ENCODE peak calls at places on chromosomes 3 and 15, in eight cellular contexts. R is PC-3, U is HCT116, S is GM23338, M is MM.1S, I is neural progenitor cell, F is hepatocyte, Z is SK-N-SH. H is an unnamed sample.

GRCh38 chr15:83753872-83754493 is 100.1 kb downstream of the ADAMTSL3 start:
- DNase-seq in R (peak), F (no peak), S (no peak), I (no peak), U (no peak), M (no peak), Z (no peak), H (no peak)

GRCh38 chr15:97904196-97904572 is 56.3 kb upstream of the ARRDC4 start:
- DNase-seq in I (peak), Z (peak), F (peak), R (peak), U (peak), M (peak), S (peak), H (peak)

GRCh38 chr15:58748040-58748786 is 1.3 kb downstream of the ADAM10 start:
- DNase-seq in R (no peak), F (peak), M (peak), U (no peak), Z (no peak), I (no peak), S (no peak), H (peak)

GRCh38 chr15:66757030-66757429 is 55.0 kb downstream of the SMAD6 start:
- DNase-seq in U (no peak), Z (no peak), F (no peak), I (no peak), S (no peak), R (no peak), M (no peak), H (no peak)

GRCh38 chr3:141521781-141522180 is 35.0 kb downstream of the RASA2 start:
- DNase-seq in R (no peak), Z (no peak), M (no peak), S (no peak), F (no peak), U (no peak), I (no peak), H (no peak)

GRCh38 chr3:16849795-16850194 is 35.0 kb upstream of the PLCL2 start:
- DNase-seq in S (no peak), M (no peak), U (no peak), Z (no peak), R (no peak), F (no peak), I (no peak), H (no peak)

GRCh38 chr15:39583586-39584265 is 2.8 kb downstream of the THBS1 start:
- DNase-seq in F (peak), I (peak), U (no peak), Z (peak), R (peak), M (peak), S (peak), H (no peak)

GRCh38 chr3:172051310-172051956 is 12.1 kb downstream of the FNDC3B start:
- DNase-seq in S (no peak), F (no peak), M (no peak), U (no peak), R (no peak), Z (no peak), I (no peak), H (no peak)

GRCh38 chr3:149969945-149970715 is 565 bp downstream of the PFN2 start:
- DNase-seq in U (peak), Z (peak), R (peak), S (peak), M (peak), F (peak), I (peak), H (peak)

GRCh38 chr3:58839964-58840363 is 173.4 kb upstream of the FAM3D start:
- DNase-seq in R (no peak), Z (no peak), I (no peak), U (no peak), S (no peak), M (no peak), F (no peak), H (no peak)

GRCh38 chr3:4994823-4995499 is 15.7 kb downstream of the BHLHE40 start:
- DNase-seq in F (peak), R (peak), Z (no peak), M (no peak), I (no peak), U (peak), S (no peak), H (no peak)

GRCh38 chr3:126394179-126394976 is at the start of gene CFAP100:
- DNase-seq in M (no peak), S (peak), I (peak), F (peak), Z (no peak), U (no peak), R (no peak), H (no peak)

GRCh38 chr3:193593666-193594025 is 638 bp downstream of the OPA1 start:
- DNase-seq in M (peak), Z (peak), F (peak), S (peak), U (no peak), I (peak), R (peak), H (peak)

GRCh38 chr3:81869380-81869779 is 107.9 kb upstream of the GBE1 start:
- DNase-seq in I (no peak), U (no peak), R (no peak), M (no peak), S (no peak), Z (no peak), F (no peak), H (no peak)

GRCh38 chr3:71695000-71695482 is 30.2 kb downstream of the EIF4E3 start:
- DNase-seq in R (no peak), F (peak), M (no peak), Z (no peak), U (no peak), S (no peak), I (no peak), H (no peak)

GRCh38 chr3:46368569-46368968 is 2.2 kb upstream of the CCR5 start:
- DNase-seq in S (peak), I (peak), M (peak), U (no peak), Z (peak), R (peak), F (peak), H (peak)

GRCh38 chr3:133478624-133479023 is 78.8 kb downstream of the BFSP2 start:
- DNase-seq in I (peak), R (no peak), S (no peak), U (no peak), F (no peak), Z (no peak), M (no peak), H (no peak)

GRCh38 chr15:67039349-67040075 is 25.9 kb upstream of the SMAD3 start:
- DNase-seq in R (peak), S (peak), I (peak), Z (no peak), U (peak), M (no peak), F (peak), H (no peak)

GRCh38 chr15:88834211-88834812 is 31.1 kb downstream of the ACAN start:
- DNase-seq in I (peak), U (peak), M (peak), R (peak), F (peak), Z (peak), S (peak), H (peak)

GRCh38 chr3:52121813-52122212 is 32.4 kb downstream of the POC1A start:
- DNase-seq in Z (no peak), S (no peak), F (no peak), I (no peak), U (no peak), R (no peak), M (no peak), H (peak)

GRCh38 chr3:27728195-27729087 is 6.3 kb upstream of the EOMES start:
- DNase-seq in R (no peak), Z (peak), U (no peak), I (peak), M (no peak), S (peak), F (no peak), H (no peak)

GRCh38 chr15:64003182-64003581 is 43.1 kb downstream of the DAPK2 start:
- DNase-seq in F (no peak), U (no peak), Z (no peak), R (no peak), S (no peak), I (no peak), M (no peak), H (no peak)

GRCh38 chr3:28664123-28664522 is 315.5 kb upstream of the AZI2 start:
- DNase-seq in I (no peak), M (no peak), Z (no peak), U (no peak), R (no peak), F (no peak), S (no peak), H (no peak)

DNA sequence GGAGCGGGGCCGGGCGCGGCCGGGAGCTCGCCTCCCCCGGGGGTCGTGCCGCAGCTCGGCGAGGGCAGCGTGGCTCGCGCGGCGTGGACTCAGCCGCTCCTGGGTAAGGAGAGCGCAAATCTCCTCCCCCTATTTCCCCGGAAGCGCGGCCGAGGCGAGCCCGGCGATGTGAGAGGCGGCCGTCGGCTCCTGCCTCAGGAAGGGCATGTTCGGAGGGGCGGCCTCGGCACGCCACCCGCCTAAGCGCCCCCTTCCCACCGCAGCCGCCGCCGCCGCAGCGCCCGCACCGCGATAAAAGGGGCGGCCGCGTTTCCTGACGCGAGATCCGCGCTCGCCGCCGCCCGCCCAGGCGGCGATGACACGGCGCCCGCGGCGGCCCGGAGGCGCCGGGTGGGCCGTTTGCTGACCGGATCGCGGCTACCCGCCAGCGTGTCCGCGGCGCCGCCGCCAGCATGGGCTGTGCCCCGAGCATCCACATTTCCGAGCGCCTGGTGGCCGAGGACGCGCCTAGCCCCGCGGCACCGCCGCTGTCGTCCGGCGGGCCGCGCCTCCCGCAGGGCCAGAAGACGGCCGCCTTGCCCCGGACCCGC is at the start of gene PDE8A:
- DNase-seq in M (peak), Z (peak), F (peak), S (peak), U (no peak), I (peak), R (peak), H (peak)
- TF ChIP-seq CTCF in M (no peak), Z (no peak), F (no peak), S (no peak), U (no peak), I (no peak), R (no peak), H (no peak)

GRCh38 chr3:128278761-128279593 is 125.7 kb downstream of the EEFSEC start:
- DNase-seq in F (peak), Z (peak), S (peak), R (no peak), I (peak), U (no peak), M (no peak), H (no peak)
- H3K27ac ChIP-seq in F (peak), Z (peak), S (no peak), R (no peak), I (no peak), U (no peak), M (no peak), H (no peak)

GRCh38 chr3:10187944-10188343 is 23.2 kb downstream of the IRAK2 start:
- DNase-seq in Z (no peak), I (no peak), F (no peak), M (no peak), R (no peak), S (no peak), U (no peak), H (no peak)

GRCh38 chr3:10188798-10189556 is 24.3 kb downstream of the IRAK2 start:
- DNase-seq in F (no peak), Z (no peak), S (no peak), R (no peak), U (no peak), M (no peak), I (no peak), H (no peak)

GRCh38 chr3:10187295-10187876 is 22.7 kb downstream of the IRAK2 start:
- DNase-seq in U (no peak), S (peak), M (no peak), Z (no peak), I (no peak), F (no peak), R (no peak), H (no peak)

GRCh38 chr3:10192953-10193691 is 28.4 kb downstream of the IRAK2 start:
- DNase-seq in R (peak), U (no peak), Z (peak), I (peak), F (peak), M (no peak), S (peak), H (peak)

DNA sequence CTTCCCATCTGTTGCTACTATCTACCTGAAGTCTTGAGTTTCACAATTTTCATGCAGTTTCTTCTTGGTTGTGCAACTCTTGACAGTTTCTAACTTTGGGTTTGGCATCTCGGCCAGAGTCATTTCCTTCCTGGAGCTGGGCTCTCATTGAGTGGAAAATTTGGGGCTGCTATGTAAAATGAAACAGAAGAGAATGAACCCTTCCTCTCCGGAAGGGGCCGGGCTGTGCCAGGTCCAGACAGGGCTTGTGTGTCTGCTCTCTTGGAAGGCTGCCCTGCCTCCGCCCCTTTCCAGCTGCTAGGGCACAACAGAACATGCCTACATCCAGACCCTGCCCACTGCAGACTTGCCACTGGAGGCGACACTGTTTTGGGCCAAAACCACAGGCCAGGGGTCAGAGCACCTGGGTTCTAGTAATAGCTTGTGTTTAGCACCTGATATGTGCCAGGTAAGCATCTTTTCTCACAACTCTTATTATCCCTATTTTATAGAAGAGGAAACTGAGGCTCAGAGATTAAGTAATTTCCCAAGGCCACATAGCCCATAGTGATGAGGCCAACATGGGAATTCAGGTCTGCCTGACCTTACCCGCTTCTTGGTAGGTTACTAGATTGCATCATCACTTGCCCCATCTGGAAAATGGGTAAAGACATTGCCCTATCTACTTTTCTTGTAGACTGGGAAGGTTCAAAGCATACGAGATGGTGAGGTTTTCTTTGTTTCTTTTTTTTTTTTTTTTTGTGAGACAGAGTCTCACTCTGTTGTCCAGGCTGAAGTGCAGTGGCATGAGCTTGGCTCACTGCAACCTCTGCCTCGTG is 25.0 kb downstream of the IRAK2 start:
- DNase-seq in I (no peak), M (peak), S (no peak), F (no peak), R (peak), Z (peak), U (no peak), H (peak)
- TF ChIP-seq EZH2phosphoT487 in I (no peak), M (no peak), S (no peak), F (no peak), R (no peak), Z (no peak), U (no peak), H (no peak)

DNA sequence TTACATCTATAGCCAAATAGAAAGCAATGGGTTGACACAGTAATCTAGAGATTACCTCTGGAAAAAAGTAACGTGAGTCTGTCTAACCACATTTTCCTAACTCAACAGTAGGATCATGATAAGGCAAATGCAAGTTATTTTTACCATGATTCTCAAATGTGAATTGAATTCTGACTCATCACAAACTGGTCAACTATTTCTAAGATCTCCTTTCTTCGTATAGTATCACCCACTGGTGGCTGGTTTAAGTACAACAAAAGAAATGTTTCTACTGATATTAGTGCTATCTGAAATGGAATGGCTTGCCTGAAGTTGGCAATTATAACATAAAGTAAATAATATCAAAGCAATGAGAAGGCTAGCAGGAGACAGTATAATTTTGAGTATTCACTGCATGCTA is 102.2 kb downstream of the ABI3BP start:
- DNase-seq in M (no peak), Z (no peak), F (no peak), R (peak), U (no peak), S (peak), I (no peak), H (no peak)
- TF ChIP-seq CTCF in M (peak), Z (peak), F (peak), R (peak), U (peak), S (no peak), I (no peak), H (no peak)

GRCh38 chr15:100856847-100857246 is 22.8 kb upstream of the ALDH1A3 start:
- DNase-seq in R (no peak), I (no peak), Z (no peak), U (no peak), M (no peak), F (no peak), S (no peak), H (no peak)

GRCh38 chr15:100852630-100853029 is 27.0 kb upstream of the ALDH1A3 start:
- DNase-seq in U (no peak), S (no peak), F (no peak), I (no peak), R (no peak), M (no peak), Z (no peak), H (no peak)

GRCh38 chr15:100849021-100849831 is 30.4 kb upstream of the ALDH1A3 start:
- DNase-seq in S (peak), I (no peak), M (peak), F (no peak), R (peak), U (no peak), Z (no peak), H (peak)

GRCh38 chr15:100858294-100858693 is 21.3 kb upstream of the ALDH1A3 start:
- DNase-seq in M (no peak), I (no peak), F (no peak), Z (no peak), R (no peak), U (no peak), S (no peak), H (no peak)

DNA sequence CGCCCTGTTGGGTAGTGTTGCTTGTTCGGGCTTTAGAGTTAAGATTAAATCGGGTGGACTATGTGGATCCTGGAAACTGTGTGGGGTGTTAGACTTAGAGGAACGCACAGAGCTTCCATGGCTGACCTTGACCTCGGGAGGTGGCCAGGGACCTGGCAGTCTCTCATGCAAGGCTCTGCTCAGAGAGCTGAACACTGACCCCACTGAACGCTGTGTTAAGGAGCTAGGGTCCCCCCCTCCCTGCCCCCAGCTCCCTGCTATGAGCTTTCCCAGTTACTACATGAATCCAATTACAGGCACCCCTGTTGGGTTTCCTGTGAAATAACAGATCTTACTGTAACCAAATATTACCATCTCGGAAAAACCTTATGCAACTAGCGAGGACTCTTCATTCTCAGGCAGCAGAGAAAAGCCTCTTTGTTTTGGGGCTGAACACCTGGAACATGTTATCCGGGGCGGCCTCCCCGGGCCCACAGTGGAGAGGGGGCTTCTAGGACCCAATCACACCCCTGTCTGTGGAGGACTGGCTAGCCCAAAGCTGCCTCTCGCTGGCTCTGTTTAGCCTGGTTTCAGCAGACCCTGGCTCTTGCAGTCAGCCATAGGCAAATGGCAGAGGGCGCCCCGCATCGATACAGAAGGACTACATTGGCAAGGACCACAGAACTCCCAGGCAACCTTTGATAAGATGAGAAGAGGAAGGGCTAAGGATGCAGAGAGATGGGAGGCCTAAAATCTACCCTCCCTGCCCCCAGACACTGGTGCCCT is 25.8 kb upstream of the ALDH1A3 start:
- DNase-seq in I (no peak), F (no peak), M (no peak), S (no peak), R (no peak), U (no peak), Z (no peak), H (no peak)
- H3K27ac ChIP-seq in I (no peak), F (no peak), M (no peak), S (no peak), R (peak), U (no peak), Z (no peak), H (no peak)